ENCODE peak calls at places on chromosomes 11 and 22, in eight cellular contexts. Q, S, O, Z, X, C, E and H are unnamed samples. For H3K36me3, the result is how much of the 10 kb centered on the place peaks cover.

GRCh38 chr11:66277475-66278391 is at the start of gene CNIH2:
- DNase-seq in C (no peak), Q (peak), Z (peak), E (peak), S (peak), O (no peak), X (peak), H (peak)

GRCh38 chr11:103870821-103871309 is 165.6 kb upstream of the DDI1 start:
- DNase-seq in O (peak), X (no peak), S (no peak), Z (no peak), C (no peak), E (peak), Q (peak), H (no peak)

GRCh38 chr22:45105281-45105700 is 58.4 kb upstream of the NUP50 start:
- DNase-seq in Z (no peak), C (peak), Q (no peak), X (no peak), E (no peak), O (no peak), S (no peak), H (no peak)

GRCh38 chr11:102276302-102277182 is 40.7 kb upstream of the BIRC3 start:
- DNase-seq in Z (no peak), C (peak), Q (no peak), X (no peak), E (no peak), S (no peak), O (no peak), H (no peak)

GRCh38 chr22:45159652-45160462 is 3.9 kb upstream of the NUP50 start:
- DNase-seq in X (peak), E (no peak), Z (peak), Q (no peak), S (no peak), O (peak), C (peak), H (peak)

GRCh38 chr11:68650801-68651200 is 33.5 kb upstream of the GAL start:
- DNase-seq in E (no peak), O (no peak), Z (no peak), C (no peak), S (no peak), X (no peak), Q (no peak), H (no peak)

GRCh38 chr11:86370922-86371614 is 3.6 kb upstream of the CCDC81 start:
- DNase-seq in X (no peak), O (no peak), S (no peak), Z (peak), Q (no peak), C (peak), E (no peak), H (no peak)

GRCh38 chr11:81673001-81673400 is 1060.7 kb downstream of the FAM181B start:
- DNase-seq in O (no peak), X (no peak), C (no peak), S (no peak), E (no peak), Q (no peak), Z (no peak), H (no peak)

GRCh38 chr11:1415631-1416030 is 25.9 kb downstream of the BRSK2 start:
- DNase-seq in X (no peak), Z (no peak), S (no peak), C (no peak), Q (no peak), E (no peak), O (no peak), H (no peak)

GRCh38 chr11:22581354-22581753 is 44.3 kb downstream of the FANCF start:
- DNase-seq in Z (no peak), O (no peak), E (no peak), Q (no peak), S (no peak), C (no peak), X (no peak), H (no peak)

GRCh38 chr11:131771471-131771870 is 401.1 kb downstream of the NTM start:
- DNase-seq in X (no peak), Q (no peak), S (no peak), E (no peak), C (no peak), O (no peak), Z (no peak), H (no peak)

GRCh38 chr11:120563698-120564572 is 52.4 kb downstream of the GRIK4 start:
- DNase-seq in Q (no peak), Z (peak), O (peak), S (no peak), E (peak), C (no peak), X (peak), H (no peak)

GRCh38 chr11:112558691-112559090 is 298.0 kb upstream of the PLET1 start:
- DNase-seq in Q (no peak), C (peak), S (no peak), Z (no peak), O (no peak), E (no peak), X (no peak), H (no peak)

GRCh38 chr11:34665077-34665835 is 44.4 kb downstream of the EHF start:
- DNase-seq in C (no peak), O (no peak), Z (no peak), X (no peak), E (no peak), Q (no peak), S (no peak), H (no peak)

GRCh38 chr22:21876486-21877176 is 9.2 kb upstream of the MAPK1 start:
- DNase-seq in X (no peak), Q (no peak), O (no peak), C (peak), E (no peak), Z (no peak), S (no peak), H (no peak)

GRCh38 chr11:96293583-96293982 is 49.4 kb downstream of the MAML2 start:
- DNase-seq in Q (no peak), E (no peak), O (no peak), X (no peak), S (no peak), Z (no peak), C (no peak), H (no peak)

GRCh38 chr11:107928767-107929507 is 689 bp downstream of the RAB39A start:
- DNase-seq in X (peak), C (no peak), Z (peak), O (no peak), Q (no peak), S (peak), E (no peak), H (peak)

GRCh38 chr11:75107187-75107586 is 10.5 kb upstream of the OR2AT4 start:
- DNase-seq in C (peak), Q (no peak), E (no peak), O (no peak), S (no peak), X (no peak), Z (no peak), H (no peak)

GRCh38 chr11:7416080-7416479 is 69.2 kb upstream of the OLFML1 start:
- DNase-seq in C (no peak), Q (no peak), E (no peak), O (no peak), X (no peak), S (no peak), Z (no peak), H (no peak)

GRCh38 chr11:5992604-5993251 is 5.9 kb upstream of the OR52L1 start:
- DNase-seq in C (peak), Z (peak), Q (no peak), X (no peak), E (no peak), O (no peak), S (peak), H (no peak)

GRCh38 chr11:64208086-64208795 is 1.7 kb downstream of the FERMT3 start:
- DNase-seq in X (no peak), E (no peak), Z (no peak), Q (no peak), S (peak), O (no peak), C (no peak), H (no peak)

GRCh38 chr11:103326070-103326794 is 217.0 kb downstream of the DYNC2H1 start:
- DNase-seq in Z (peak), X (peak), Q (no peak), E (no peak), C (peak), O (peak), S (peak), H (peak)

GRCh38 chr11:124440608-124441007 is 4.9 kb downstream of the OR8B8 start:
- DNase-seq in Z (no peak), C (no peak), Q (no peak), X (no peak), E (no peak), S (no peak), O (no peak), H (no peak)

GRCh38 chr11:117627259-117627658 is 169.8 kb downstream of the DSCAML1 start:
- DNase-seq in S (no peak), Q (no peak), E (no peak), O (no peak), Z (no peak), C (no peak), X (no peak), H (no peak)

GRCh38 chr22:35399114-35399677 is 744 bp upstream of the MCM5 start:
- DNase-seq in E (no peak), Q (no peak), X (peak), O (no peak), C (no peak), Z (peak), S (peak), H (no peak)

GRCh38 chr11:130829801-130830562 is 86.3 kb downstream of the SNX19 start:
- DNase-seq in X (no peak), S (no peak), Q (peak), Z (no peak), E (peak), O (no peak), C (no peak), H (peak)

GRCh38 chr11:122721964-122722266 is 66.4 kb downstream of the UBASH3B start:
- DNase-seq in S (no peak), C (peak), E (no peak), X (no peak), O (no peak), Z (no peak), Q (no peak), H (no peak)

GRCh38 chr11:66226111-66226510 is 42.3 kb upstream of the RAB1B start:
- DNase-seq in X (no peak), S (no peak), O (no peak), C (no peak), Q (no peak), Z (no peak), E (no peak), H (no peak)

GRCh38 chr11:2120359-2121100 is 18.7 kb downstream of the IGF2 start:
- DNase-seq in Q (no peak), C (no peak), S (no peak), E (no peak), Z (peak), O (no peak), X (no peak), H (no peak)

GRCh38 chr11:10573556-10573955 is 5.1 kb upstream of the LYVE1 start:
- DNase-seq in O (no peak), E (no peak), Z (no peak), C (no peak), Q (no peak), X (no peak), S (no peak), H (no peak)

GRCh38 chr22:41939981-41940852 is 6.7 kb downstream of the CENPM start:
- DNase-seq in O (peak), Z (peak), S (peak), C (no peak), X (peak), Q (no peak), E (no peak), H (no peak)

GRCh38 chr11:12079726-12080556 is 30.4 kb upstream of the MICAL2 start:
- DNase-seq in X (no peak), Z (no peak), C (peak), Q (peak), O (peak), S (no peak), E (peak), H (no peak)

GRCh38 chr11:68213135-68213515 is at the start of gene KMT5B:
- DNase-seq in S (no peak), O (peak), Z (peak), Q (peak), C (peak), E (peak), X (peak), H (no peak)

GRCh38 chr22:38305481-38306448 is 11.5 kb downstream of the CSNK1E start:
- DNase-seq in O (peak), E (no peak), X (peak), Q (no peak), C (peak), S (peak), Z (peak), H (peak)

GRCh38 chr11:86984701-86985100 is 29.5 kb upstream of the FZD4 start:
- DNase-seq in Q (no peak), C (no peak), E (no peak), S (no peak), X (no peak), Z (no peak), O (no peak), H (no peak)

GRCh38 chr11:86180415-86180814 is 64.1 kb upstream of the EED start:
- DNase-seq in X (no peak), S (no peak), E (no peak), O (no peak), C (no peak), Z (no peak), Q (no peak), H (no peak)

GRCh38 chr22:40443675-40444482 is 73.5 kb downstream of the SGSM3 start:
- DNase-seq in E (peak), Q (no peak), X (no peak), O (no peak), Z (peak), S (no peak), C (no peak), H (no peak)

GRCh38 chr22:24156146-24156914 is 25.0 kb upstream of the SUSD2 start:
- DNase-seq in Z (peak), S (peak), C (peak), Q (no peak), E (no peak), X (no peak), O (no peak), H (no peak)

GRCh38 chr22:24159650-24160049 is 21.6 kb upstream of the SUSD2 start:
- DNase-seq in Q (no peak), O (no peak), X (no peak), Z (no peak), C (no peak), E (no peak), S (no peak), H (no peak)

GRCh38 chr22:24155597-24156145 is 25.6 kb upstream of the SUSD2 start:
- DNase-seq in O (peak), X (peak), E (peak), S (peak), Q (peak), C (peak), Z (peak), H (peak)

GRCh38 chr22:24156915-24157782 is 24.1 kb upstream of the SUSD2 start:
- DNase-seq in S (peak), X (peak), Z (peak), O (peak), E (peak), Q (peak), C (peak), H (peak)

GRCh38 chr22:24157783-24158170 is 23.5 kb upstream of the SUSD2 start:
- DNase-seq in E (no peak), C (no peak), S (no peak), Z (no peak), X (no peak), Q (no peak), O (no peak), H (peak)
- TF ChIP-seq CTCF in E (no peak), C (no peak), S (no peak), Z (no peak), X (no peak), Q (peak), O (no peak), H (no peak)

DNA sequence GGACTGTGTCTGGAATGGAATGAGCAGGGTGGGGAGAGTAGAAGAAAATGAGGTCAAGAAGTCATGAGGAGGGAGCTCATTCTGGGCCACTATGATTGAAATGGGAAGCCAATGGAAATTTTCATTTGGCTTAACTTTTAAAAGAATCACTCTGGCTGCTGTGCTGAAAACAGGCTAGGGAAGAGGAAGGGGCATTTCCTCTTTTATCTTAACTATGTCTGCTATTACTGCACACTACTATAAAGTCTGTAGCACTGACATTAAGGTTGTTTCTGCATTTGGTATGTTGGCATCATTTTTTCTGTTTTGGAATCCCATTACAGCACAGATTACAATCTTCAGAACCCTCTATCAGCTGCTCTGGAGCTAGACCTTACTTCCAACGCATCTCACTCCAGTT is 8.2 kb downstream of the PATL1 start:
- DNase-seq in E (no peak), O (no peak), Z (no peak), X (no peak), S (no peak), Q (no peak), C (no peak), H (no peak)
- H3K36me3 ChIP-seq in E (under half), O (under half), Z (under half), X (half or more), S (half or more), Q (under half), C (under half), H (half or more)

DNA sequence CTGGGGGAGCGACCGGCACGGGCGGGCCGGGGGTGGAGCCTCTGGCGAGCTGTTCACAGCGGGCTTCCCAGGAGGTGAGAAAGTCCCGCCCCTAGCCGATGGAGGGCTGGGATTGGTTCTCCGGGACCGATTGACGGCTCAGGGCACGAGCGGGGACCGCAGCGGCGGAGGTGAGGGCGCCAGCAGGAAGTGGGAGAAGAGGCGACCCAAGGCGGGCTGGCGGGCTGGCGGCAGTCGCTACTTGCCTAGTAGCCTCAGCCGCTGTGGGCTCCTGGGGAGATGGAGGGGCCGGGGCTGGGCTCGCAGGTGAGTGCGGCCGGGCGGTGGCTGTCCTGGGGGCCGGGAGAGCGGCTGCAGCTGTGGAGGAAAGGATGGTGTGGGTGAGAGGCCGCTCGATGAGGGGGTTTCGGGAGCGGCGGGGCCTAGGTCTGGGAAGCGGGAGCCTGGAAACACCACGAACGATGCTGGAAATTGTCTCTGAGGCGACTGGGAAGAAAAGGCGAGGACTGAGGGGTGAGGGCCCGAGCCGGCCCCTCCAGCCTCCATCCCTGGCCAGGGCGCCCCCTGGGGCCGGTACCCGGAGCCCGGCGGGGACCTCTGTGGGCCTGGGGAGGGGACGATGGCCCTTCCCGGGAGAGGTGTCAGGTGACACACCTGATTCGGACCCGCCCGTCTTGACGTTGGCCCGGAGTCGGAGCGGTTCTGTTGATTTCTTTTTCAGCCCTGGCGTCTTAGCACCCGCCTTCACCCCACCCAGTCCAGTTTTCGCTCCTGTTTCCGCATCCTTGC is at the start of gene ZDHHC13:
- DNase-seq in S (peak), Z (peak), C (peak), E (peak), O (peak), Q (peak), X (peak), H (peak)
- TF ChIP-seq CTCF in S (peak), Z (peak), C (peak), E (no peak), O (no peak), Q (no peak), X (peak), H (peak)

GRCh38 chr22:43980996-43981395 is 25.8 kb downstream of the SAMM50 start:
- DNase-seq in Z (no peak), O (no peak), X (no peak), E (no peak), C (no peak), S (no peak), Q (no peak), H (no peak)

GRCh38 chr22:43976861-43977795 is 21.9 kb downstream of the SAMM50 start:
- DNase-seq in Z (no peak), E (no peak), X (no peak), S (no peak), C (no peak), Q (no peak), O (no peak), H (no peak)

GRCh38 chr22:43975041-43975440 is 19.8 kb downstream of the SAMM50 start:
- DNase-seq in Q (no peak), Z (no peak), C (no peak), O (no peak), E (no peak), S (no peak), X (no peak), H (no peak)

GRCh38 chr22:43980579-43980978 is 25.3 kb downstream of the SAMM50 start:
- DNase-seq in X (no peak), Z (no peak), O (no peak), Q (no peak), E (no peak), C (no peak), S (no peak), H (no peak)

GRCh38 chr22:43978558-43978957 is 23.3 kb downstream of the SAMM50 start:
- DNase-seq in O (peak), Z (no peak), E (no peak), Q (no peak), S (no peak), X (no peak), C (no peak), H (no peak)
- H3K36me3 ChIP-seq in O (under half), Z (under half), E (under half), Q (under half), S (half or more), X (half or more), C (half or more), H (half or more)

GRCh38 chr22:46331496-46331895 is 4.0 kb upstream of the TRMU start:
- DNase-seq in C (no peak), Q (no peak), O (no peak), E (no peak), S (no peak), X (no peak), Z (no peak), H (no peak)

GRCh38 chr22:46337870-46338269 is 2.4 kb downstream of the TRMU start:
- DNase-seq in S (no peak), Q (no peak), E (no peak), O (no peak), Z (no peak), C (no peak), X (no peak), H (no peak)

GRCh38 chr22:46336119-46337078 is 885 bp downstream of the TRMU start:
- DNase-seq in E (no peak), X (peak), S (peak), C (peak), O (peak), Q (no peak), Z (peak), H (peak)

GRCh38 chr22:46338636-46339035 is 3.1 kb downstream of the TRMU start:
- DNase-seq in Z (no peak), O (no peak), E (no peak), X (no peak), S (no peak), C (no peak), Q (no peak), H (no peak)

GRCh38 chr22:46335201-46336118 is at the start of gene TRMU:
- DNase-seq in E (peak), Q (peak), S (peak), C (peak), Z (peak), O (peak), X (peak), H (peak)
- TF ChIP-seq CTCF in E (peak), Q (no peak), S (no peak), C (no peak), Z (no peak), O (no peak), X (no peak), H (no peak)